ENCODE peak calls at places on chromosome 16, in five cellular contexts. E is stimulated activated CD4-positive, alpha-beta T cell treated with anti-CD3 and anti-CD28 coated beads, TNF-alpha, amount 100 ng/mL, for 1 hour; B is fibroblast of mammary gland; V is NCI-H774; N is mammary epithelial cell. D is an unnamed sample.

GRCh38 chr16:84478172-84478948 is 26.1 kb downstream of the MEAK7 start:
- DNase-seq in E (no peak), B (peak), V (no peak), N (peak), D (no peak)

GRCh38 chr16:67150833-67151396 is at the start of gene B3GNT9:
- DNase-seq in E (no peak), B (peak), V (peak), N (no peak), D (peak)

GRCh38 chr16:71540-72341 is 690 bp downstream of the RHBDF1 start:
- DNase-seq in E (no peak), B (peak), V (no peak), N (peak), D (peak)

GRCh38 chr16:1019234-1019933 is 37.8 kb downstream of the SOX8 start:
- DNase-seq in E (no peak), B (peak), V (no peak), N (peak), D (no peak)

GRCh38 chr16:5490499-5490898 is 392.9 kb upstream of the EEF2KMT start:
- DNase-seq in E (no peak), B (peak), V (no peak), N (no peak), D (peak)

GRCh38 chr16:16052916-16053315 is 103.5 kb downstream of the ABCC1 start:
- DNase-seq in E (no peak), B (peak), V (no peak), N (no peak), D (no peak)

GRCh38 chr16:87391324-87391949 is 699 bp upstream of the MAP1LC3B start:
- DNase-seq in E (no peak), B (peak), V (no peak), N (no peak), D (peak)

GRCh38 chr16:84199097-84199496 is 8.1 kb downstream of the ADAD2 start:
- DNase-seq in E (no peak), B (no peak), V (no peak), N (no peak), D (no peak)

GRCh38 chr16:70634861-70635260 is 11.5 kb upstream of the IL34 start:
- DNase-seq in E (no peak), B (peak), V (no peak), N (no peak), D (no peak)

GRCh38 chr16:88649195-88649923 is 1.5 kb downstream of the CYBA start:
- DNase-seq in E (no peak), B (no peak), V (peak), N (no peak), D (no peak)

GRCh38 chr16:48323783-48324775 is 61.1 kb downstream of the SIAH1 start:
- DNase-seq in E (no peak), B (peak), V (no peak), N (no peak), D (no peak)

GRCh38 chr16:1319041-1319440 is 9.6 kb downstream of the UBE2I start:
- DNase-seq in E (no peak), B (no peak), V (no peak), N (no peak), D (no peak)

GRCh38 chr16:88570691-88571092 is 489 bp downstream of the ZC3H18 start:
- DNase-seq in E (peak), B (no peak), V (no peak), N (peak), D (no peak)

GRCh38 chr16:27379919-27380318 is 22.1 kb upstream of the IL21R start:
- DNase-seq in E (no peak), B (no peak), V (no peak), N (no peak), D (no peak)

GRCh38 chr16:1642753-1643152 is 30.6 kb downstream of the CRAMP1 start:
- DNase-seq in E (no peak), B (no peak), V (no peak), N (no peak), D (no peak)